ENCODE peak calls at places on chromosomes 4 and X, in five cellular contexts. R is colonic mucosa, Q is lower lobe of right lung, U is dorsolateral prefrontal cortex, K is mesendoderm. C is an unnamed sample.

GRCh38 chrX:28787206-28787605 is 200.0 kb downstream of the IL1RAPL1 start:
- DNase-seq in R (no peak), Q (no peak), U (no peak), K (peak), C (peak)

GRCh38 chrX:49257846-49258748 is 6.4 kb downstream of the FOXP3 start:
- DNase-seq in R (no peak), Q (no peak), U (no peak), K (no peak), C (no peak)

GRCh38 chr4:41683321-41683720 is 65.2 kb downstream of the PHOX2B start:
- DNase-seq in R (no peak), Q (no peak), U (no peak), K (no peak), C (no peak)

GRCh38 chr4:1195894-1196401 is 23.6 kb upstream of the SPON2 start:
- DNase-seq in R (peak), Q (no peak), U (no peak), K (no peak), C (no peak)

GRCh38 chr4:12902735-12903134 is 581.4 kb downstream of the RAB28 start:
- DNase-seq in R (no peak), Q (no peak), U (no peak), K (no peak), C (no peak)

GRCh38 chr4:165288639-165289428 is 38.6 kb upstream of the MSMO1 start:
- DNase-seq in R (no peak), Q (no peak), U (no peak), K (no peak), C (peak)

GRCh38 chr4:147318581-147318980 is 162.3 kb upstream of the EDNRA start:
- DNase-seq in R (no peak), Q (no peak), U (no peak), K (no peak), C (no peak)

GRCh38 chr4:2075171-2075986 is 16.3 kb downstream of the NAT8L start:
- DNase-seq in R (no peak), Q (no peak), U (no peak), K (no peak), C (no peak)

GRCh38 chrX:86171366-86171765 is 23.1 kb downstream of the DACH2 start:
- DNase-seq in R (no peak), Q (no peak), U (no peak), K (peak), C (no peak)

GRCh38 chrX:10582945-10583344 is 37.4 kb downstream of the MID1 start:
- DNase-seq in R (no peak), Q (no peak), U (no peak), K (no peak), C (no peak)

GRCh38 chr4:168153596-168154440 is 61.5 kb downstream of the ANXA10 start:
- DNase-seq in R (peak), Q (peak), U (peak), K (peak), C (peak)
- H3K4me3 ChIP-seq in R (no peak), Q (peak), U (peak), K (no peak), C (peak)

GRCh38 chr4:45795165-45795564 is 328.7 kb downstream of the GABRG1 start:
- DNase-seq in R (no peak), Q (no peak), U (no peak), K (no peak), C (no peak)
- H3K27ac ChIP-seq in R (no peak), Q (no peak), U (no peak), K (no peak), C (no peak)

DNA sequence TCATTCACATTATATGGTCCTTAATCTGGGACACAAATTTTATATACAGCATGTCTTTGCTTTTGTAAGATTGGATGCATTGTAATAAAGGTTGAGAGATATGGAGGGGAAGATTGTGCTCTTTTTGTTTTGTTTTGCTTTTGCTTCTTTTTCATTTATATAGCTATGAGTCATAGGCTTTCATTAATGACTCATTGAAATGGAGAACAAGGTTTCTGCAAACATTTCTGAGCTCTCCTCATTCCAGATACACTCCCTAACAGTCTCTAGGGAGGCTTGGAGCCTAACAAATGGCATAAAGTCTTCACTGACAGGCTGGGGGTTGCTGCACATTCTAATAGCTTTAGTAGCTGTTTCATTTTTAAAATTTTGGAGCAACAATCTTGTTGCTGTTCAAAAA is 21.4 kb downstream of the PCDH18 start:
- DNase-seq in R (no peak), Q (no peak), U (no peak), K (peak), C (peak)
- H3K4me3 ChIP-seq in R (no peak), Q (no peak), U (no peak), K (no peak), C (no peak)

GRCh38 chr4:22859318-22859717 is 166.6 kb downstream of the GBA3 start:
- DNase-seq in R (no peak), Q (no peak), U (no peak), K (no peak), C (no peak)
- H3K27ac ChIP-seq in R (no peak), Q (no peak), U (no peak), K (no peak), C (no peak)

DNA sequence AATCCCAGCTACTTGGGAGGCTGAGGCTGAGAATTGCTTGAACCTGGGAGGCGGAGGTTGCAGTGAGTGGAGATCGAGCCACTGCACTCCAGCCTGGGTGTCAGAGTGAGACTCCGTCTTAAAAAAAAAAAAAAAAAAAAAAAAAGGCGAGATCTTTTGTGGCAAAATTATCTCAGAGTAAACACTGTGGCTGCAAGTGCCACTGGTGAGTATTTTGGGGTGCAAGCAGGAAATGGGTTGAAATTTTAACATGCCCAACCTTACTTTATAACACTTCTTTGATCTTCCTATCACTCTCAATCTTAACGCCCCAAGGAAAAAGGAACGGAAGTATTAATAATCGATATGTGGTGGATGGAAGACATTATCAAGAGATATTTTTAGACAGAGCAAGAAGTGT is 32.1 kb downstream of the SLC34A2 start:
- DNase-seq in R (no peak), Q (no peak), U (no peak), K (no peak), C (no peak)
- H3K4me3 ChIP-seq in R (no peak), Q (no peak), U (no peak), K (no peak), C (no peak)

GRCh38 chr4:40204507-40205258 is 7.9 kb downstream of the RHOH start:
- DNase-seq in R (no peak), Q (no peak), U (no peak), K (no peak), C (no peak)
- H3K27ac ChIP-seq in R (peak), Q (peak), U (no peak), K (no peak), C (no peak)

DNA sequence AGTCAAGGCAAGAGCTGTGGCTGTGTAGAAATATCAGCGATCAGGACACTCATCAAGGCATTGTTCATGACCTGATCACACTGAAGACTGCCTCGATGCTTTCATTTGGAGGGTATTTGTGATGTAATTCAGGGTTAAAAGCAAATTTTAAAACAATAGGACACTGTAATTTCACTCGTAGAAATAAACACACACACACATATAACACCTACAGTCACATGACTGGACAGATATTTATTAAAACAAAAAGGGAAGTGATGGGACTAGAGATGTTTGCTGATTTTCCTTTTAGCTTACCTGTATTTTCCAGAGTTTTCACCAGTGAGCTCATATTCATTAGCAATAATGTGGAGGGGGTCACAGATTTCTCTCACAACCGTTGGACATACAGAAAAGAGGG is 51.1 kb upstream of the KDR start:
- DNase-seq in R (no peak), Q (no peak), U (no peak), K (no peak), C (no peak)
- H3K4me3 ChIP-seq in R (no peak), Q (no peak), U (no peak), K (no peak), C (no peak)

C was measured in AG04450.